ENCODE peak calls at places on chromosomes 16 and 17, in five cellular contexts. One of them, this sample, is unnamed.

GRCh38 chr16:47571049-47571448 is 109.9 kb downstream of the PHKB start:
- DNase-seq in A549: no peak
- DNase-seq in CD4-positive, CD25-positive, alpha-beta regulatory T cell: no peak
- DNase-seq in fibroblast of lung: no peak
- DNase-seq in tibial artery: no peak
- DNase-seq in this sample: no peak

GRCh38 chr16:69316595-69317034 is 5.5 kb downstream of the VPS4A start:
- DNase-seq in A549: no peak
- DNase-seq in CD4-positive, CD25-positive, alpha-beta regulatory T cell: no peak
- DNase-seq in fibroblast of lung: no peak
- DNase-seq in tibial artery: no peak
- DNase-seq in this sample: no peak

GRCh38 chr16:24771132-24771778 is 41.8 kb downstream of the TNRC6A start:
- DNase-seq in A549: no peak
- DNase-seq in CD4-positive, CD25-positive, alpha-beta regulatory T cell: no peak
- DNase-seq in fibroblast of lung: peak
- DNase-seq in tibial artery: no peak
- DNase-seq in this sample: no peak

GRCh38 chr17:32627233-32628008 is 140.6 kb downstream of the CDK5R1 start:
- DNase-seq in A549: no peak
- DNase-seq in CD4-positive, CD25-positive, alpha-beta regulatory T cell: no peak
- DNase-seq in fibroblast of lung: peak
- DNase-seq in tibial artery: no peak
- DNase-seq in this sample: no peak

GRCh38 chr17:81529437-81529803 is 1.2 kb downstream of the FSCN2 start:
- DNase-seq in A549: no peak
- DNase-seq in CD4-positive, CD25-positive, alpha-beta regulatory T cell: no peak
- DNase-seq in fibroblast of lung: no peak
- DNase-seq in tibial artery: no peak
- DNase-seq in this sample: no peak

GRCh38 chr17:30005709-30006320 is 64.4 kb downstream of the EFCAB5 start:
- DNase-seq in A549: peak
- DNase-seq in CD4-positive, CD25-positive, alpha-beta regulatory T cell: no peak
- DNase-seq in fibroblast of lung: peak
- DNase-seq in tibial artery: no peak
- DNase-seq in this sample: no peak

GRCh38 chr17:71180801-71181385 is 939.9 kb upstream of the SOX9 start:
- DNase-seq in A549: peak
- DNase-seq in CD4-positive, CD25-positive, alpha-beta regulatory T cell: no peak
- DNase-seq in fibroblast of lung: peak
- DNase-seq in tibial artery: no peak
- DNase-seq in this sample: no peak

GRCh38 chr17:74520790-74521480 is 10.3 kb downstream of the CD300LB start:
- DNase-seq in A549: no peak
- DNase-seq in CD4-positive, CD25-positive, alpha-beta regulatory T cell: no peak
- DNase-seq in fibroblast of lung: peak
- DNase-seq in tibial artery: peak
- DNase-seq in this sample: peak

GRCh38 chr16:75198135-75198600 is 8.8 kb downstream of the CTRB2 start:
- DNase-seq in A549: no peak
- DNase-seq in CD4-positive, CD25-positive, alpha-beta regulatory T cell: no peak
- DNase-seq in fibroblast of lung: no peak
- DNase-seq in tibial artery: peak
- DNase-seq in this sample: no peak

GRCh38 chr16:89053725-89054029 is 40.0 kb upstream of the ACSF3 start:
- DNase-seq in A549: no peak
- DNase-seq in CD4-positive, CD25-positive, alpha-beta regulatory T cell: no peak
- DNase-seq in fibroblast of lung: no peak
- DNase-seq in tibial artery: no peak
- DNase-seq in this sample: no peak

GRCh38 chr17:81307636-81308035 is 12.5 kb upstream of the SLC38A10 start:
- DNase-seq in A549: no peak
- DNase-seq in CD4-positive, CD25-positive, alpha-beta regulatory T cell: no peak
- DNase-seq in fibroblast of lung: no peak
- DNase-seq in tibial artery: no peak
- DNase-seq in this sample: no peak

GRCh38 chr16:68972720-68973119 is 129.4 kb downstream of the TANGO6 start:
- DNase-seq in A549: peak
- DNase-seq in CD4-positive, CD25-positive, alpha-beta regulatory T cell: no peak
- DNase-seq in fibroblast of lung: peak
- DNase-seq in tibial artery: no peak
- DNase-seq in this sample: no peak

GRCh38 chr16:30030841-30031413 is at the start of gene TLCD3B:
- DNase-seq in A549: no peak
- DNase-seq in CD4-positive, CD25-positive, alpha-beta regulatory T cell: no peak
- DNase-seq in fibroblast of lung: no peak
- DNase-seq in tibial artery: no peak
- DNase-seq in this sample: no peak

GRCh38 chr17:19312406-19312805 is 50.1 kb downstream of the B9D1 start:
- DNase-seq in A549: no peak
- DNase-seq in CD4-positive, CD25-positive, alpha-beta regulatory T cell: no peak
- DNase-seq in fibroblast of lung: no peak
- DNase-seq in tibial artery: no peak
- DNase-seq in this sample: no peak
- H3K27ac ChIP-seq in A549: no peak
- H3K27ac ChIP-seq in CD4-positive, CD25-positive, alpha-beta regulatory T cell: no peak
- H3K27ac ChIP-seq in fibroblast of lung: no peak
- H3K27ac ChIP-seq in tibial artery: no peak
- H3K27ac ChIP-seq in this sample: peak

GRCh38 chr17:2850991-2851390 is 54.8 kb downstream of the RAP1GAP2 start:
- DNase-seq in A549: no peak
- DNase-seq in CD4-positive, CD25-positive, alpha-beta regulatory T cell: no peak
- DNase-seq in fibroblast of lung: no peak
- DNase-seq in tibial artery: no peak
- DNase-seq in this sample: no peak

GRCh38 chr17:2851615-2852014 is 55.4 kb downstream of the RAP1GAP2 start:
- DNase-seq in A549: no peak
- DNase-seq in CD4-positive, CD25-positive, alpha-beta regulatory T cell: no peak
- DNase-seq in fibroblast of lung: no peak
- DNase-seq in tibial artery: no peak
- DNase-seq in this sample: no peak

GRCh38 chr17:2853111-2853721 is 57.0 kb downstream of the RAP1GAP2 start:
- DNase-seq in A549: peak
- DNase-seq in CD4-positive, CD25-positive, alpha-beta regulatory T cell: peak
- DNase-seq in fibroblast of lung: peak
- DNase-seq in tibial artery: peak
- DNase-seq in this sample: no peak

GRCh38 chr17:2852729-2853110 is 56.5 kb downstream of the RAP1GAP2 start:
- DNase-seq in A549: no peak
- DNase-seq in CD4-positive, CD25-positive, alpha-beta regulatory T cell: no peak
- DNase-seq in fibroblast of lung: no peak
- DNase-seq in tibial artery: no peak
- DNase-seq in this sample: no peak

GRCh38 chr17:2852211-2852610 is 56.0 kb downstream of the RAP1GAP2 start:
- DNase-seq in A549: no peak
- DNase-seq in CD4-positive, CD25-positive, alpha-beta regulatory T cell: no peak
- DNase-seq in fibroblast of lung: no peak
- DNase-seq in tibial artery: no peak
- DNase-seq in this sample: no peak
- H3K27ac ChIP-seq in A549: peak
- H3K27ac ChIP-seq in CD4-positive, CD25-positive, alpha-beta regulatory T cell: no peak
- H3K27ac ChIP-seq in fibroblast of lung: no peak
- H3K27ac ChIP-seq in tibial artery: no peak
- H3K27ac ChIP-seq in this sample: peak

GRCh38 chr17:78892062-78892456 is 10.9 kb downstream of the CEP295NL start:
- DNase-seq in A549: no peak
- DNase-seq in CD4-positive, CD25-positive, alpha-beta regulatory T cell: no peak
- DNase-seq in fibroblast of lung: no peak
- DNase-seq in tibial artery: no peak
- DNase-seq in this sample: no peak
- H3K27ac ChIP-seq in A549: no peak
- H3K27ac ChIP-seq in CD4-positive, CD25-positive, alpha-beta regulatory T cell: no peak
- H3K27ac ChIP-seq in fibroblast of lung: no peak
- H3K27ac ChIP-seq in tibial artery: peak
- H3K27ac ChIP-seq in this sample: peak

DNA sequence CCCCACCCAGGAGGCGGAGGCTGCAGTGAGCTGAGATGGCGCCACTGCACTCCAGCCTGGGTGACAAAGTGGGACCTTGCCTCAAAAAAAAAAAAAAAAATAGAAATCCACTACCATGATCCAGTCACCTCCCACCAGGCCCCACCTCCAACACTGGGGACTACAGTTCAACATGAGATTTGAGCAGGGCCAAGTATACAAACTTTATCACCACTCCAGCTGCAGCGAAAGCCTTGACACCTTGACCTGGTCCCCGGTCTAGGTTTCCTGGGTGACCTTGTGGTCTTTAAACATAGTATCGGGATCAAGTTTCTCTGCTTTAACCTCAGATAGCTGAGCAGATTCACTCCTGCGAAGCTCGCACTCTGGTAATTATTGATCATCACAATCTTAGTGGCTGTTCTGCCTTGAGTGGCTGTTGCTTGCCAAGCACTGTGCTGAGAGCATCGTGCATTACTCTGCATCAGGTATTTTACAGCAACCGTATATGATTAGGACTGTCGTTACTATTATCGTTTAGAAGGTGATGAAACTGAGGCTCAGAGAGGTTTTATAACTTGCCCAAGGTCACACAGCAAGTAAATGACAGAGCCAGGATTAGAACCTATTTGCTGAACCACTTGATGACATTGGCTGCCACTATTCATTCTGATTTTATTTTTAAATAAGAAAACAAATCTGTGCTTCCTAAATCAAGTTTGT is 50.3 kb upstream of the MEAK7 start:
- DNase-seq in A549: no peak
- DNase-seq in CD4-positive, CD25-positive, alpha-beta regulatory T cell: no peak
- DNase-seq in fibroblast of lung: no peak
- DNase-seq in tibial artery: no peak
- DNase-seq in this sample: no peak
- H3K27ac ChIP-seq in A549: no peak
- H3K27ac ChIP-seq in CD4-positive, CD25-positive, alpha-beta regulatory T cell: peak
- H3K27ac ChIP-seq in fibroblast of lung: no peak
- H3K27ac ChIP-seq in tibial artery: no peak
- H3K27ac ChIP-seq in this sample: no peak

DNA sequence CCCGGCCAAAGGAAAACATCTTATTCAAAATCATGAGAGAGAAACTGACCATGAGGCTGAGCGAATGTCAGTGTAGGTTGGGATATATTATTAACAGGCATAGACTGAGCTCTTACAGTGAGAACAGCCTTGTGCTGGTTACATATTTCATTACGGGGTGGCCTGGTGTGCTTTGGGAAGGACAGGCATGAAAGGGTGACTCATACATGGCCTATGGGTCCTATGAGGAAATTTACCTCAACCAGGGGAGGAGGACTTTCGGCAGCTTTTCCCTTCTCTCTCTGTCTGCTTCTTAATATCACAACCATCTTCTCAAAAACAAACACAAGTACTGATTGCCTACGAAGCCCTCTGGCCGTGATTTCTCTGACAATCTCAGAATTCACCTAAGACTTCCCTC is 579.1 kb downstream of the CDH13 start:
- DNase-seq in A549: no peak
- DNase-seq in CD4-positive, CD25-positive, alpha-beta regulatory T cell: no peak
- DNase-seq in fibroblast of lung: peak
- DNase-seq in tibial artery: no peak
- DNase-seq in this sample: no peak
- H3K27ac ChIP-seq in A549: no peak
- H3K27ac ChIP-seq in CD4-positive, CD25-positive, alpha-beta regulatory T cell: no peak
- H3K27ac ChIP-seq in fibroblast of lung: no peak
- H3K27ac ChIP-seq in tibial artery: no peak
- H3K27ac ChIP-seq in this sample: no peak

DNA sequence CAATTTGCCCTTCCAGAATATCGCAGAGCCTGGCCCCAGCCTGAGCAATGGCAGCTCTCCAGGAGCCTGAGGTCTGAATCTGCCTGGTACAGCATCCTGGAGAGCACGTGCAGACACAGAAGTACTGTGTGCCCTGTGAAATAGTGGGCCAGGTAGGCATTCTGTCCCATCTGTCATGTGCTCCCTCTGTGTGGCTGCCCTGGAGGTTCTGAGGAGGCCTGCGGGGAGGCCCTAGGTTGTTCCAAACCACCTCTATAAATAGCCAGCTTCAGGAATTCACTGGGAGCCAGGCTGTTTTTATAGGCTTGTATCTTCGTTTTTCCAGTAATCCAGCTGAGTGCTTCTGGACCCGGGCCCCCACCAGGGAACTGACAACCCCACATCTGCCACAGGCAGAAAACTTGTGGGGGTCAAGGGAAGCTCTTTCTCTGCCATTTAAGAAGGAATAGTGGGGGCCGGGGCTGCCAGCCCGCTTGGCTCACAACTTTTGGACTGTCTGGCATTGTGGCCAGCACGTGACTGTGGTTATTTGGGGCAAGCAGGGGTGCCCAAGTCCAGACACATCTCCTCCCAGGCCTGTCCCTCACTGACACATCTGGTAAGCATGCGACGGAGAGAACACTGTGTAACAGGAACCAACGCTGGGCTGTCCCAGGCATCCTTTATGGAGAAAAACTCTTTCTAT is 356.3 kb upstream of the TNRC6C start:
- DNase-seq in A549: no peak
- DNase-seq in CD4-positive, CD25-positive, alpha-beta regulatory T cell: no peak
- DNase-seq in fibroblast of lung: peak
- DNase-seq in tibial artery: peak
- DNase-seq in this sample: no peak
- H3K27ac ChIP-seq in A549: peak
- H3K27ac ChIP-seq in CD4-positive, CD25-positive, alpha-beta regulatory T cell: no peak
- H3K27ac ChIP-seq in fibroblast of lung: no peak
- H3K27ac ChIP-seq in tibial artery: peak
- H3K27ac ChIP-seq in this sample: peak

DNA sequence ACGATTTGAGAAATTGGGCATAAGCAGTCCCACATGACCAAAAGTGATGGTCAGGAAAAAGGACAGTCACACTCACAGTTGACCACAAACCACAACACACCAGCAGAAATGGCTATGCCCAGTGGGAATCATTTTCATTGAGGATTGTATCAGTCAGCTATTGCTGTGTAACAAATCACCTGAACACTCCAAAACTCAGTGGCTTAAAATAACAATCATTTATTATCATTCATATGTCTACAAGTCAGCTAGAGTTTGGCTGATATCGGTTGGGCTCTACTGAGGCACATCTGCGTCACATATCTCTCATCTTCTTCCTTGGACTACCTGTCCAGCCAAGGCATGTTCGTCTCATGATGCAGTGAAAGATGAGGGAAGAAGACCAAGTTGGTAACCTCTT is 93.3 kb downstream of the CMC2 start:
- DNase-seq in A549: no peak
- DNase-seq in CD4-positive, CD25-positive, alpha-beta regulatory T cell: no peak
- DNase-seq in fibroblast of lung: no peak
- DNase-seq in tibial artery: no peak
- DNase-seq in this sample: no peak
- H3K27ac ChIP-seq in A549: no peak
- H3K27ac ChIP-seq in CD4-positive, CD25-positive, alpha-beta regulatory T cell: no peak
- H3K27ac ChIP-seq in fibroblast of lung: no peak
- H3K27ac ChIP-seq in tibial artery: no peak
- H3K27ac ChIP-seq in this sample: no peak

DNA sequence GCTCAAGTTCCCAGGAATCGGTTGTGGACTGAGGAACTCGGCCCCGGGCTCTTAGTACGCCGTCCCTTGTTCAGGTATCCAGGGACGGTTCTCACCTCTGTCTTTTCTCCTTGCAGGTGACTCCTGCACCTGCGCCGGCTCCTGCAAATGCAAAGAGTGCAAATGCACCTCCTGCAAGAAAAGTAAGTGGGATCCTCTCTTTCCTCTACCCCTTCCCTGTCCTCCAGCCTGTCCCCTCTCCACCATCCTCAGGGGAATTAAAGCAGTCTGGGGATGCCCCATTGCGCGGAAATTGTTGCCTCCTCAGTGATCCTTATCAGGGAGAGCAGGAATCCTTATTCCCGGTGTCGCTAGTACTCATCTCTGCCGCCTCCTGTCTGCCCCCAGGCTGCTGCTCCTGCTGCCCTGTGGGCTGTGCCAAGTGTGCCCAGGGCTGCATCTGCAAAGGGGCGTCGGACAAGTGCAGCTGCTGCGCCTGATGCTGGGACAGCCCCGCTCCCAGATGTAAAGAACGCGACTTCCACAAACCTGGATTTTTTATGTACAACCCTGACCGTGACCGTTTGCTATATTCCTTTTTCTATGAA is 585 bp downstream of the MT2A start:
- DNase-seq in A549: peak
- DNase-seq in CD4-positive, CD25-positive, alpha-beta regulatory T cell: no peak
- DNase-seq in fibroblast of lung: no peak
- DNase-seq in tibial artery: peak
- DNase-seq in this sample: no peak
- H3K27ac ChIP-seq in A549: peak
- H3K27ac ChIP-seq in CD4-positive, CD25-positive, alpha-beta regulatory T cell: peak
- H3K27ac ChIP-seq in fibroblast of lung: peak
- H3K27ac ChIP-seq in tibial artery: peak
- H3K27ac ChIP-seq in this sample: peak

This sample was measured in esophagus muscularis mucosa.